ENCODE peak calls at places on chromosome 3, in ten cellular contexts. One of them, this sample, is unnamed.

GRCh38 chr3:101530213-101531047 is 17.4 kb upstream of the SENP7 start:
- DNase-seq in activated CD8-positive, alpha-beta memory T cell treated with anti-CD3 and anti-CD28 coated beads for 48 hours: no peak
- DNase-seq in NCI-H1092: no peak
- DNase-seq in RWPE1: no peak
- DNase-seq in T-cell: no peak
- DNase-seq in cortex of kidney: no peak
- DNase-seq in left cardiac atrium: no peak
- DNase-seq in NCI-H2029 treated with DMSO at 0.1 percent for 48 hours: no peak
- DNase-seq in NCI-H187 treated with DMSO at 0.1 percent for 48 hours: no peak
- DNase-seq in activated T-cell treated with anti-CD3 and anti-CD28 coated beads, Interleukin-2, amount 50 U/mL, for 72 hours: no peak
- DNase-seq in this sample: no peak

GRCh38 chr3:32414527-32415202 is 23.0 kb downstream of the CMTM7 start:
- DNase-seq in activated CD8-positive, alpha-beta memory T cell treated with anti-CD3 and anti-CD28 coated beads for 48 hours: no peak
- DNase-seq in NCI-H1092: no peak
- DNase-seq in RWPE1: no peak
- DNase-seq in T-cell: peak
- DNase-seq in cortex of kidney: no peak
- DNase-seq in left cardiac atrium: peak
- DNase-seq in NCI-H2029 treated with DMSO at 0.1 percent for 48 hours: no peak
- DNase-seq in NCI-H187 treated with DMSO at 0.1 percent for 48 hours: no peak
- DNase-seq in activated T-cell treated with anti-CD3 and anti-CD28 coated beads, Interleukin-2, amount 50 U/mL, for 72 hours: peak
- DNase-seq in this sample: no peak

GRCh38 chr3:133712017-133712416 is 34.2 kb upstream of the TF start:
- DNase-seq in activated CD8-positive, alpha-beta memory T cell treated with anti-CD3 and anti-CD28 coated beads for 48 hours: no peak
- DNase-seq in NCI-H1092: no peak
- DNase-seq in RWPE1: no peak
- DNase-seq in T-cell: no peak
- DNase-seq in cortex of kidney: no peak
- DNase-seq in left cardiac atrium: no peak
- DNase-seq in NCI-H2029 treated with DMSO at 0.1 percent for 48 hours: no peak
- DNase-seq in NCI-H187 treated with DMSO at 0.1 percent for 48 hours: no peak
- DNase-seq in activated T-cell treated with anti-CD3 and anti-CD28 coated beads, Interleukin-2, amount 50 U/mL, for 72 hours: no peak
- DNase-seq in this sample: no peak

GRCh38 chr3:139937674-139938279 is 2.8 kb downstream of the CLSTN2 start:
- DNase-seq in activated CD8-positive, alpha-beta memory T cell treated with anti-CD3 and anti-CD28 coated beads for 48 hours: no peak
- DNase-seq in NCI-H1092: peak
- DNase-seq in RWPE1: peak
- DNase-seq in T-cell: no peak
- DNase-seq in cortex of kidney: no peak
- DNase-seq in left cardiac atrium: peak
- DNase-seq in NCI-H2029 treated with DMSO at 0.1 percent for 48 hours: peak
- DNase-seq in NCI-H187 treated with DMSO at 0.1 percent for 48 hours: no peak
- DNase-seq in activated T-cell treated with anti-CD3 and anti-CD28 coated beads, Interleukin-2, amount 50 U/mL, for 72 hours: peak
- DNase-seq in this sample: no peak

GRCh38 chr3:111857474-111857873 is 1.6 kb upstream of the PHLDB2 start:
- DNase-seq in activated CD8-positive, alpha-beta memory T cell treated with anti-CD3 and anti-CD28 coated beads for 48 hours: no peak
- DNase-seq in NCI-H1092: no peak
- DNase-seq in RWPE1: no peak
- DNase-seq in T-cell: no peak
- DNase-seq in cortex of kidney: no peak
- DNase-seq in left cardiac atrium: no peak
- DNase-seq in NCI-H2029 treated with DMSO at 0.1 percent for 48 hours: no peak
- DNase-seq in NCI-H187 treated with DMSO at 0.1 percent for 48 hours: no peak
- DNase-seq in activated T-cell treated with anti-CD3 and anti-CD28 coated beads, Interleukin-2, amount 50 U/mL, for 72 hours: no peak
- DNase-seq in this sample: no peak

GRCh38 chr3:62940763-62941632 is 65.8 kb upstream of the CADPS start:
- DNase-seq in activated CD8-positive, alpha-beta memory T cell treated with anti-CD3 and anti-CD28 coated beads for 48 hours: no peak
- DNase-seq in NCI-H1092: no peak
- DNase-seq in RWPE1: no peak
- DNase-seq in T-cell: no peak
- DNase-seq in cortex of kidney: no peak
- DNase-seq in left cardiac atrium: no peak
- DNase-seq in NCI-H2029 treated with DMSO at 0.1 percent for 48 hours: no peak
- DNase-seq in NCI-H187 treated with DMSO at 0.1 percent for 48 hours: no peak
- DNase-seq in activated T-cell treated with anti-CD3 and anti-CD28 coated beads, Interleukin-2, amount 50 U/mL, for 72 hours: no peak
- DNase-seq in this sample: no peak

GRCh38 chr3:61277411-61277810 is 26.2 kb upstream of the FHIT start:
- DNase-seq in activated CD8-positive, alpha-beta memory T cell treated with anti-CD3 and anti-CD28 coated beads for 48 hours: no peak
- DNase-seq in NCI-H1092: no peak
- DNase-seq in RWPE1: no peak
- DNase-seq in T-cell: no peak
- DNase-seq in cortex of kidney: no peak
- DNase-seq in left cardiac atrium: no peak
- DNase-seq in NCI-H2029 treated with DMSO at 0.1 percent for 48 hours: no peak
- DNase-seq in NCI-H187 treated with DMSO at 0.1 percent for 48 hours: no peak
- DNase-seq in activated T-cell treated with anti-CD3 and anti-CD28 coated beads, Interleukin-2, amount 50 U/mL, for 72 hours: no peak
- DNase-seq in this sample: no peak

GRCh38 chr3:81726735-81727134 is 34.7 kb downstream of the GBE1 start:
- DNase-seq in activated CD8-positive, alpha-beta memory T cell treated with anti-CD3 and anti-CD28 coated beads for 48 hours: no peak
- DNase-seq in NCI-H1092: no peak
- DNase-seq in RWPE1: peak
- DNase-seq in T-cell: no peak
- DNase-seq in cortex of kidney: no peak
- DNase-seq in left cardiac atrium: no peak
- DNase-seq in NCI-H2029 treated with DMSO at 0.1 percent for 48 hours: no peak
- DNase-seq in NCI-H187 treated with DMSO at 0.1 percent for 48 hours: no peak
- DNase-seq in activated T-cell treated with anti-CD3 and anti-CD28 coated beads, Interleukin-2, amount 50 U/mL, for 72 hours: no peak
- DNase-seq in this sample: no peak

GRCh38 chr3:41867533-41867932 is 94.4 kb downstream of the ULK4 start:
- DNase-seq in activated CD8-positive, alpha-beta memory T cell treated with anti-CD3 and anti-CD28 coated beads for 48 hours: no peak
- DNase-seq in NCI-H1092: no peak
- DNase-seq in RWPE1: no peak
- DNase-seq in T-cell: no peak
- DNase-seq in cortex of kidney: no peak
- DNase-seq in left cardiac atrium: no peak
- DNase-seq in NCI-H2029 treated with DMSO at 0.1 percent for 48 hours: no peak
- DNase-seq in NCI-H187 treated with DMSO at 0.1 percent for 48 hours: no peak
- DNase-seq in activated T-cell treated with anti-CD3 and anti-CD28 coated beads, Interleukin-2, amount 50 U/mL, for 72 hours: peak
- DNase-seq in this sample: no peak

GRCh38 chr3:170488802-170489201 is 70.1 kb downstream of the CLDN11 start:
- DNase-seq in activated CD8-positive, alpha-beta memory T cell treated with anti-CD3 and anti-CD28 coated beads for 48 hours: no peak
- DNase-seq in NCI-H1092: no peak
- DNase-seq in RWPE1: peak
- DNase-seq in T-cell: no peak
- DNase-seq in cortex of kidney: no peak
- DNase-seq in left cardiac atrium: no peak
- DNase-seq in NCI-H2029 treated with DMSO at 0.1 percent for 48 hours: no peak
- DNase-seq in NCI-H187 treated with DMSO at 0.1 percent for 48 hours: no peak
- DNase-seq in activated T-cell treated with anti-CD3 and anti-CD28 coated beads, Interleukin-2, amount 50 U/mL, for 72 hours: no peak
- DNase-seq in this sample: no peak

GRCh38 chr3:65096110-65096509 is 408.3 kb upstream of the ADAMTS9 start:
- DNase-seq in activated CD8-positive, alpha-beta memory T cell treated with anti-CD3 and anti-CD28 coated beads for 48 hours: no peak
- DNase-seq in NCI-H1092: no peak
- DNase-seq in RWPE1: no peak
- DNase-seq in T-cell: no peak
- DNase-seq in cortex of kidney: no peak
- DNase-seq in left cardiac atrium: no peak
- DNase-seq in NCI-H2029 treated with DMSO at 0.1 percent for 48 hours: no peak
- DNase-seq in NCI-H187 treated with DMSO at 0.1 percent for 48 hours: no peak
- DNase-seq in activated T-cell treated with anti-CD3 and anti-CD28 coated beads, Interleukin-2, amount 50 U/mL, for 72 hours: no peak
- DNase-seq in this sample: no peak

GRCh38 chr3:116339441-116340028 is 105.8 kb downstream of the LSAMP start:
- DNase-seq in activated CD8-positive, alpha-beta memory T cell treated with anti-CD3 and anti-CD28 coated beads for 48 hours: no peak
- DNase-seq in NCI-H1092: no peak
- DNase-seq in RWPE1: no peak
- DNase-seq in T-cell: no peak
- DNase-seq in cortex of kidney: no peak
- DNase-seq in left cardiac atrium: peak
- DNase-seq in NCI-H2029 treated with DMSO at 0.1 percent for 48 hours: no peak
- DNase-seq in NCI-H187 treated with DMSO at 0.1 percent for 48 hours: no peak
- DNase-seq in activated T-cell treated with anti-CD3 and anti-CD28 coated beads, Interleukin-2, amount 50 U/mL, for 72 hours: no peak
- DNase-seq in this sample: no peak

GRCh38 chr3:132784502-132785025 is 62.4 kb upstream of the NPHP3 start:
- DNase-seq in activated CD8-positive, alpha-beta memory T cell treated with anti-CD3 and anti-CD28 coated beads for 48 hours: no peak
- DNase-seq in NCI-H1092: no peak
- DNase-seq in RWPE1: no peak
- DNase-seq in T-cell: no peak
- DNase-seq in cortex of kidney: no peak
- DNase-seq in left cardiac atrium: no peak
- DNase-seq in NCI-H2029 treated with DMSO at 0.1 percent for 48 hours: no peak
- DNase-seq in NCI-H187 treated with DMSO at 0.1 percent for 48 hours: no peak
- DNase-seq in activated T-cell treated with anti-CD3 and anti-CD28 coated beads, Interleukin-2, amount 50 U/mL, for 72 hours: no peak
- DNase-seq in this sample: no peak

GRCh38 chr3:11001020-11001657 is 8.6 kb downstream of the SLC6A1 start:
- DNase-seq in activated CD8-positive, alpha-beta memory T cell treated with anti-CD3 and anti-CD28 coated beads for 48 hours: no peak
- DNase-seq in NCI-H1092: no peak
- DNase-seq in RWPE1: no peak
- DNase-seq in T-cell: no peak
- DNase-seq in cortex of kidney: no peak
- DNase-seq in left cardiac atrium: peak
- DNase-seq in NCI-H2029 treated with DMSO at 0.1 percent for 48 hours: no peak
- DNase-seq in NCI-H187 treated with DMSO at 0.1 percent for 48 hours: no peak
- DNase-seq in activated T-cell treated with anti-CD3 and anti-CD28 coated beads, Interleukin-2, amount 50 U/mL, for 72 hours: no peak
- DNase-seq in this sample: no peak

GRCh38 chr3:197501496-197501878 is 54.3 kb downstream of the BDH1 start:
- DNase-seq in activated CD8-positive, alpha-beta memory T cell treated with anti-CD3 and anti-CD28 coated beads for 48 hours: no peak
- DNase-seq in NCI-H1092: no peak
- DNase-seq in RWPE1: peak
- DNase-seq in T-cell: no peak
- DNase-seq in cortex of kidney: no peak
- DNase-seq in left cardiac atrium: no peak
- DNase-seq in NCI-H2029 treated with DMSO at 0.1 percent for 48 hours: no peak
- DNase-seq in NCI-H187 treated with DMSO at 0.1 percent for 48 hours: no peak
- DNase-seq in activated T-cell treated with anti-CD3 and anti-CD28 coated beads, Interleukin-2, amount 50 U/mL, for 72 hours: no peak
- DNase-seq in this sample: no peak

GRCh38 chr3:174377096-174377495 is 482.0 kb upstream of the NAALADL2 start:
- DNase-seq in activated CD8-positive, alpha-beta memory T cell treated with anti-CD3 and anti-CD28 coated beads for 48 hours: no peak
- DNase-seq in NCI-H1092: no peak
- DNase-seq in RWPE1: no peak
- DNase-seq in T-cell: no peak
- DNase-seq in cortex of kidney: no peak
- DNase-seq in left cardiac atrium: no peak
- DNase-seq in NCI-H2029 treated with DMSO at 0.1 percent for 48 hours: no peak
- DNase-seq in NCI-H187 treated with DMSO at 0.1 percent for 48 hours: no peak
- DNase-seq in activated T-cell treated with anti-CD3 and anti-CD28 coated beads, Interleukin-2, amount 50 U/mL, for 72 hours: no peak
- DNase-seq in this sample: no peak

GRCh38 chr3:124360626-124361025 is 368.7 kb upstream of the ROPN1 start:
- DNase-seq in activated CD8-positive, alpha-beta memory T cell treated with anti-CD3 and anti-CD28 coated beads for 48 hours: no peak
- DNase-seq in NCI-H1092: no peak
- DNase-seq in RWPE1: no peak
- DNase-seq in T-cell: no peak
- DNase-seq in cortex of kidney: no peak
- DNase-seq in left cardiac atrium: no peak
- DNase-seq in NCI-H2029 treated with DMSO at 0.1 percent for 48 hours: no peak
- DNase-seq in NCI-H187 treated with DMSO at 0.1 percent for 48 hours: no peak
- DNase-seq in activated T-cell treated with anti-CD3 and anti-CD28 coated beads, Interleukin-2, amount 50 U/mL, for 72 hours: no peak
- DNase-seq in this sample: no peak

GRCh38 chr3:162586591-162586990 is 1090.0 kb downstream of the OTOL1 start:
- DNase-seq in activated CD8-positive, alpha-beta memory T cell treated with anti-CD3 and anti-CD28 coated beads for 48 hours: no peak
- DNase-seq in NCI-H1092: no peak
- DNase-seq in RWPE1: no peak
- DNase-seq in T-cell: no peak
- DNase-seq in cortex of kidney: no peak
- DNase-seq in left cardiac atrium: no peak
- DNase-seq in NCI-H2029 treated with DMSO at 0.1 percent for 48 hours: no peak
- DNase-seq in NCI-H187 treated with DMSO at 0.1 percent for 48 hours: no peak
- DNase-seq in activated T-cell treated with anti-CD3 and anti-CD28 coated beads, Interleukin-2, amount 50 U/mL, for 72 hours: no peak
- DNase-seq in this sample: no peak

GRCh38 chr3:58874248-58874741 is 175.5 kb downstream of the CFAP20DC start:
- DNase-seq in activated CD8-positive, alpha-beta memory T cell treated with anti-CD3 and anti-CD28 coated beads for 48 hours: no peak
- DNase-seq in NCI-H1092: no peak
- DNase-seq in RWPE1: peak
- DNase-seq in T-cell: no peak
- DNase-seq in cortex of kidney: no peak
- DNase-seq in left cardiac atrium: no peak
- DNase-seq in NCI-H2029 treated with DMSO at 0.1 percent for 48 hours: no peak
- DNase-seq in NCI-H187 treated with DMSO at 0.1 percent for 48 hours: peak
- DNase-seq in activated T-cell treated with anti-CD3 and anti-CD28 coated beads, Interleukin-2, amount 50 U/mL, for 72 hours: peak
- DNase-seq in this sample: no peak

GRCh38 chr3:134652409-134652831 is 1.6 kb upstream of the KY start:
- DNase-seq in activated CD8-positive, alpha-beta memory T cell treated with anti-CD3 and anti-CD28 coated beads for 48 hours: no peak
- DNase-seq in NCI-H1092: no peak
- DNase-seq in RWPE1: no peak
- DNase-seq in T-cell: no peak
- DNase-seq in cortex of kidney: no peak
- DNase-seq in left cardiac atrium: no peak
- DNase-seq in NCI-H2029 treated with DMSO at 0.1 percent for 48 hours: peak
- DNase-seq in NCI-H187 treated with DMSO at 0.1 percent for 48 hours: peak
- DNase-seq in activated T-cell treated with anti-CD3 and anti-CD28 coated beads, Interleukin-2, amount 50 U/mL, for 72 hours: no peak
- DNase-seq in this sample: no peak

GRCh38 chr3:29186131-29186599 is 94.7 kb upstream of the RBMS3 start:
- DNase-seq in activated CD8-positive, alpha-beta memory T cell treated with anti-CD3 and anti-CD28 coated beads for 48 hours: no peak
- DNase-seq in NCI-H1092: no peak
- DNase-seq in RWPE1: peak
- DNase-seq in T-cell: no peak
- DNase-seq in cortex of kidney: no peak
- DNase-seq in left cardiac atrium: no peak
- DNase-seq in NCI-H2029 treated with DMSO at 0.1 percent for 48 hours: no peak
- DNase-seq in NCI-H187 treated with DMSO at 0.1 percent for 48 hours: no peak
- DNase-seq in activated T-cell treated with anti-CD3 and anti-CD28 coated beads, Interleukin-2, amount 50 U/mL, for 72 hours: no peak
- DNase-seq in this sample: no peak

GRCh38 chr3:129686941-129687340 is 80.5 kb upstream of the PLXND1 start:
- DNase-seq in activated CD8-positive, alpha-beta memory T cell treated with anti-CD3 and anti-CD28 coated beads for 48 hours: no peak
- DNase-seq in NCI-H1092: no peak
- DNase-seq in RWPE1: no peak
- DNase-seq in T-cell: no peak
- DNase-seq in cortex of kidney: no peak
- DNase-seq in left cardiac atrium: no peak
- DNase-seq in NCI-H2029 treated with DMSO at 0.1 percent for 48 hours: peak
- DNase-seq in NCI-H187 treated with DMSO at 0.1 percent for 48 hours: peak
- DNase-seq in activated T-cell treated with anti-CD3 and anti-CD28 coated beads, Interleukin-2, amount 50 U/mL, for 72 hours: no peak
- DNase-seq in this sample: no peak

GRCh38 chr3:174376346-174376745 is 482.8 kb upstream of the NAALADL2 start:
- DNase-seq in activated CD8-positive, alpha-beta memory T cell treated with anti-CD3 and anti-CD28 coated beads for 48 hours: no peak
- DNase-seq in NCI-H1092: no peak
- DNase-seq in RWPE1: no peak
- DNase-seq in T-cell: no peak
- DNase-seq in cortex of kidney: no peak
- DNase-seq in left cardiac atrium: no peak
- DNase-seq in NCI-H2029 treated with DMSO at 0.1 percent for 48 hours: no peak
- DNase-seq in NCI-H187 treated with DMSO at 0.1 percent for 48 hours: no peak
- DNase-seq in activated T-cell treated with anti-CD3 and anti-CD28 coated beads, Interleukin-2, amount 50 U/mL, for 72 hours: no peak
- DNase-seq in this sample: no peak

GRCh38 chr3:170012683-170013400 is 25.0 kb upstream of the GPR160 start:
- DNase-seq in activated CD8-positive, alpha-beta memory T cell treated with anti-CD3 and anti-CD28 coated beads for 48 hours: no peak
- DNase-seq in NCI-H1092: no peak
- DNase-seq in RWPE1: no peak
- DNase-seq in T-cell: no peak
- DNase-seq in cortex of kidney: no peak
- DNase-seq in left cardiac atrium: no peak
- DNase-seq in NCI-H2029 treated with DMSO at 0.1 percent for 48 hours: no peak
- DNase-seq in NCI-H187 treated with DMSO at 0.1 percent for 48 hours: no peak
- DNase-seq in activated T-cell treated with anti-CD3 and anti-CD28 coated beads, Interleukin-2, amount 50 U/mL, for 72 hours: no peak
- DNase-seq in this sample: no peak

GRCh38 chr3:146468234-146468931 is 978 bp downstream of the PLSCR2 start:
- DNase-seq in activated CD8-positive, alpha-beta memory T cell treated with anti-CD3 and anti-CD28 coated beads for 48 hours: no peak
- DNase-seq in NCI-H1092: no peak
- DNase-seq in RWPE1: no peak
- DNase-seq in T-cell: no peak
- DNase-seq in cortex of kidney: no peak
- DNase-seq in left cardiac atrium: peak
- DNase-seq in NCI-H2029 treated with DMSO at 0.1 percent for 48 hours: no peak
- DNase-seq in NCI-H187 treated with DMSO at 0.1 percent for 48 hours: no peak
- DNase-seq in activated T-cell treated with anti-CD3 and anti-CD28 coated beads, Interleukin-2, amount 50 U/mL, for 72 hours: no peak
- DNase-seq in this sample: no peak

GRCh38 chr3:12729313-12729676 is 29.8 kb downstream of the TMEM40 start:
- DNase-seq in activated CD8-positive, alpha-beta memory T cell treated with anti-CD3 and anti-CD28 coated beads for 48 hours: no peak
- DNase-seq in NCI-H1092: no peak
- DNase-seq in RWPE1: no peak
- DNase-seq in T-cell: no peak
- DNase-seq in cortex of kidney: no peak
- DNase-seq in left cardiac atrium: peak
- DNase-seq in NCI-H2029 treated with DMSO at 0.1 percent for 48 hours: no peak
- DNase-seq in NCI-H187 treated with DMSO at 0.1 percent for 48 hours: no peak
- DNase-seq in activated T-cell treated with anti-CD3 and anti-CD28 coated beads, Interleukin-2, amount 50 U/mL, for 72 hours: no peak
- DNase-seq in this sample: no peak

GRCh38 chr3:123843668-123844067 is 40.5 kb downstream of the MYLK start:
- DNase-seq in activated CD8-positive, alpha-beta memory T cell treated with anti-CD3 and anti-CD28 coated beads for 48 hours: no peak
- DNase-seq in NCI-H1092: no peak
- DNase-seq in RWPE1: no peak
- DNase-seq in T-cell: no peak
- DNase-seq in cortex of kidney: no peak
- DNase-seq in left cardiac atrium: no peak
- DNase-seq in NCI-H2029 treated with DMSO at 0.1 percent for 48 hours: no peak
- DNase-seq in NCI-H187 treated with DMSO at 0.1 percent for 48 hours: no peak
- DNase-seq in activated T-cell treated with anti-CD3 and anti-CD28 coated beads, Interleukin-2, amount 50 U/mL, for 72 hours: no peak
- DNase-seq in this sample: no peak